ENCODE peak calls at places on chromosome 17, in six cellular contexts. One of them, this sample, is unnamed.

GRCh38 chr17:21360048-21360447 is 16.1 kb upstream of the KCNJ12 start:
- DNase-seq in GOT3: no peak
- DNase-seq in H54: no peak
- DNase-seq in globus pallidus: no peak
- DNase-seq in mucosa of descending colon: peak
- DNase-seq in Calu3: no peak
- DNase-seq in this sample: no peak

GRCh38 chr17:79777166-79777843 is 643 bp upstream of the CBX2 start:
- DNase-seq in GOT3: no peak
- DNase-seq in H54: peak
- DNase-seq in globus pallidus: peak
- DNase-seq in mucosa of descending colon: no peak
- DNase-seq in Calu3: peak
- DNase-seq in this sample: peak

GRCh38 chr17:50090971-50091950 is 3.9 kb upstream of the PDK2 start:
- DNase-seq in GOT3: no peak
- DNase-seq in H54: no peak
- DNase-seq in globus pallidus: no peak
- DNase-seq in mucosa of descending colon: peak
- DNase-seq in Calu3: no peak
- DNase-seq in this sample: no peak

GRCh38 chr17:70525976-70526375 is 356.6 kb downstream of the KCNJ2 start:
- DNase-seq in GOT3: no peak
- DNase-seq in H54: no peak
- DNase-seq in globus pallidus: no peak
- DNase-seq in mucosa of descending colon: no peak
- DNase-seq in Calu3: no peak
- DNase-seq in this sample: no peak

GRCh38 chr17:6627019-6627418 is 13.5 kb downstream of the KIAA0753 start:
- DNase-seq in GOT3: no peak
- DNase-seq in H54: no peak
- DNase-seq in globus pallidus: no peak
- DNase-seq in mucosa of descending colon: no peak
- DNase-seq in Calu3: no peak
- DNase-seq in this sample: no peak

GRCh38 chr17:50170662-50171370 is 5.0 kb downstream of the SGCA start:
- DNase-seq in GOT3: no peak
- DNase-seq in H54: no peak
- DNase-seq in globus pallidus: no peak
- DNase-seq in mucosa of descending colon: peak
- DNase-seq in Calu3: peak
- DNase-seq in this sample: no peak

GRCh38 chr17:39929657-39930407 is 2.3 kb downstream of the LRRC3C start:
- DNase-seq in GOT3: no peak
- DNase-seq in H54: peak
- DNase-seq in globus pallidus: no peak
- DNase-seq in mucosa of descending colon: no peak
- DNase-seq in Calu3: peak
- DNase-seq in this sample: peak

GRCh38 chr17:78176548-78177025 is 8.2 kb downstream of the SYNGR2 start:
- DNase-seq in GOT3: no peak
- DNase-seq in H54: no peak
- DNase-seq in globus pallidus: no peak
- DNase-seq in mucosa of descending colon: peak
- DNase-seq in Calu3: no peak
- DNase-seq in this sample: peak

GRCh38 chr17:36645358-36645757 is 44.0 kb downstream of the MRM1 start:
- DNase-seq in GOT3: no peak
- DNase-seq in H54: no peak
- DNase-seq in globus pallidus: no peak
- DNase-seq in mucosa of descending colon: no peak
- DNase-seq in Calu3: no peak
- DNase-seq in this sample: no peak

GRCh38 chr17:9224485-9224884 is 203.2 kb downstream of the NTN1 start:
- DNase-seq in GOT3: no peak
- DNase-seq in H54: no peak
- DNase-seq in globus pallidus: no peak
- DNase-seq in mucosa of descending colon: peak
- DNase-seq in Calu3: no peak
- DNase-seq in this sample: no peak

GRCh38 chr17:19012171-19013080 is 7.9 kb upstream of the FAM83G start:
- DNase-seq in GOT3: no peak
- DNase-seq in H54: no peak
- DNase-seq in globus pallidus: no peak
- DNase-seq in mucosa of descending colon: peak
- DNase-seq in Calu3: no peak
- DNase-seq in this sample: no peak

GRCh38 chr17:7133424-7133823 is 18.8 kb upstream of the ASGR2 start:
- DNase-seq in GOT3: no peak
- DNase-seq in H54: no peak
- DNase-seq in globus pallidus: no peak
- DNase-seq in mucosa of descending colon: no peak
- DNase-seq in Calu3: no peak
- DNase-seq in this sample: peak

GRCh38 chr17:49076575-49077384 is 55.8 kb upstream of the B4GALNT2 start:
- DNase-seq in GOT3: no peak
- DNase-seq in H54: peak
- DNase-seq in globus pallidus: no peak
- DNase-seq in mucosa of descending colon: no peak
- DNase-seq in Calu3: no peak
- DNase-seq in this sample: peak

GRCh38 chr17:65130829-65131228 is 6.3 kb upstream of the RGS9 start:
- DNase-seq in GOT3: no peak
- DNase-seq in H54: no peak
- DNase-seq in globus pallidus: no peak
- DNase-seq in mucosa of descending colon: no peak
- DNase-seq in Calu3: no peak
- DNase-seq in this sample: no peak

GRCh38 chr17:17669851-17670232 is 11.4 kb upstream of the RAI1 start:
- DNase-seq in GOT3: no peak
- DNase-seq in H54: no peak
- DNase-seq in globus pallidus: no peak
- DNase-seq in mucosa of descending colon: no peak
- DNase-seq in Calu3: no peak
- DNase-seq in this sample: no peak

GRCh38 chr17:57588086-57588485 is 157.0 kb downstream of the CCDC182 start:
- DNase-seq in GOT3: no peak
- DNase-seq in H54: no peak
- DNase-seq in globus pallidus: no peak
- DNase-seq in mucosa of descending colon: no peak
- DNase-seq in Calu3: no peak
- DNase-seq in this sample: peak

GRCh38 chr17:28667870-28668269 is 5.9 kb downstream of the SUPT6H start:
- DNase-seq in GOT3: no peak
- DNase-seq in H54: no peak
- DNase-seq in globus pallidus: no peak
- DNase-seq in mucosa of descending colon: no peak
- DNase-seq in Calu3: no peak
- DNase-seq in this sample: no peak

GRCh38 chr17:50919321-50920040 is 53.3 kb upstream of the TOB1 start:
- DNase-seq in GOT3: peak
- DNase-seq in H54: peak
- DNase-seq in globus pallidus: peak
- DNase-seq in mucosa of descending colon: peak
- DNase-seq in Calu3: peak
- DNase-seq in this sample: peak

GRCh38 chr17:82400830-82401229 is 17.3 kb upstream of the HEXD start:
- DNase-seq in GOT3: no peak
- DNase-seq in H54: no peak
- DNase-seq in globus pallidus: peak
- DNase-seq in mucosa of descending colon: peak
- DNase-seq in Calu3: no peak
- DNase-seq in this sample: no peak

GRCh38 chr17:6524520-6524919 is 31.8 kb downstream of the PITPNM3 start:
- DNase-seq in GOT3: no peak
- DNase-seq in H54: peak
- DNase-seq in globus pallidus: no peak
- DNase-seq in mucosa of descending colon: no peak
- DNase-seq in Calu3: no peak
- DNase-seq in this sample: no peak

GRCh38 chr17:34099859-34100258 is 155.2 kb upstream of the CCL2 start:
- DNase-seq in GOT3: no peak
- DNase-seq in H54: no peak
- DNase-seq in globus pallidus: no peak
- DNase-seq in mucosa of descending colon: no peak
- DNase-seq in Calu3: no peak
- DNase-seq in this sample: no peak

GRCh38 chr17:17353625-17354484 is 50.7 kb downstream of the NT5M start:
- DNase-seq in GOT3: no peak
- DNase-seq in H54: no peak
- DNase-seq in globus pallidus: no peak
- DNase-seq in mucosa of descending colon: no peak
- DNase-seq in Calu3: no peak
- DNase-seq in this sample: no peak

GRCh38 chr17:77330602-77331081 is 189.9 kb downstream of the SEC14L1 start:
- DNase-seq in GOT3: no peak
- DNase-seq in H54: no peak
- DNase-seq in globus pallidus: no peak
- DNase-seq in mucosa of descending colon: peak
- DNase-seq in Calu3: no peak
- DNase-seq in this sample: no peak

GRCh38 chr17:73695035-73695738 is 50.9 kb upstream of the SDK2 start:
- DNase-seq in GOT3: no peak
- DNase-seq in H54: no peak
- DNase-seq in globus pallidus: no peak
- DNase-seq in mucosa of descending colon: no peak
- DNase-seq in Calu3: no peak
- DNase-seq in this sample: no peak

GRCh38 chr17:65436871-65437270 is 124.6 kb downstream of the AXIN2 start:
- DNase-seq in GOT3: no peak
- DNase-seq in H54: no peak
- DNase-seq in globus pallidus: no peak
- DNase-seq in mucosa of descending colon: no peak
- DNase-seq in Calu3: no peak
- DNase-seq in this sample: no peak

GRCh38 chr17:2954898-2955445 is 108.4 kb downstream of the OR1D5 start:
- DNase-seq in GOT3: no peak
- DNase-seq in H54: peak
- DNase-seq in globus pallidus: no peak
- DNase-seq in mucosa of descending colon: no peak
- DNase-seq in Calu3: peak
- DNase-seq in this sample: peak

GRCh38 chr17:60422162-60422665 is at the start of gene CHCT1:
- DNase-seq in GOT3: no peak
- DNase-seq in H54: no peak
- DNase-seq in globus pallidus: no peak
- DNase-seq in mucosa of descending colon: no peak
- DNase-seq in Calu3: no peak
- DNase-seq in this sample: no peak

GRCh38 chr17:3989156-3989886 is 25.1 kb upstream of the ATP2A3 start:
- DNase-seq in GOT3: no peak
- DNase-seq in H54: no peak
- DNase-seq in globus pallidus: no peak
- DNase-seq in mucosa of descending colon: no peak
- DNase-seq in Calu3: no peak
- DNase-seq in this sample: no peak

GRCh38 chr17:81577278-81578000 is 25.3 kb upstream of the FAAP100 start:
- DNase-seq in GOT3: no peak
- DNase-seq in H54: no peak
- DNase-seq in globus pallidus: no peak
- DNase-seq in mucosa of descending colon: no peak
- DNase-seq in Calu3: peak
- DNase-seq in this sample: no peak

GRCh38 chr17:29155235-29155965 is 24.8 kb downstream of the MYO18A start:
- DNase-seq in GOT3: no peak
- DNase-seq in H54: peak
- DNase-seq in globus pallidus: no peak
- DNase-seq in mucosa of descending colon: peak
- DNase-seq in Calu3: peak
- DNase-seq in this sample: peak

GRCh38 chr17:17538417-17539391 is 42.5 kb upstream of the RASD1 start:
- DNase-seq in GOT3: no peak
- DNase-seq in H54: no peak
- DNase-seq in globus pallidus: no peak
- DNase-seq in mucosa of descending colon: no peak
- DNase-seq in Calu3: peak
- DNase-seq in this sample: no peak

GRCh38 chr17:2394775-2395191 is 6.1 kb downstream of the MNT start:
- DNase-seq in GOT3: no peak
- DNase-seq in H54: no peak
- DNase-seq in globus pallidus: no peak
- DNase-seq in mucosa of descending colon: no peak
- DNase-seq in Calu3: no peak
- DNase-seq in this sample: no peak

GRCh38 chr17:69714659-69715058 is 300.2 kb downstream of the MAP2K6 start:
- DNase-seq in GOT3: no peak
- DNase-seq in H54: no peak
- DNase-seq in globus pallidus: no peak
- DNase-seq in mucosa of descending colon: no peak
- DNase-seq in Calu3: no peak
- DNase-seq in this sample: no peak

GRCh38 chr17:52159159-52159809 is 770 bp upstream of the CA10 start:
- DNase-seq in GOT3: no peak
- DNase-seq in H54: no peak
- DNase-seq in globus pallidus: no peak
- DNase-seq in mucosa of descending colon: no peak
- DNase-seq in Calu3: no peak
- DNase-seq in this sample: no peak

GRCh38 chr17:76492989-76493501 is 8.2 kb downstream of the RHBDF2 start:
- DNase-seq in GOT3: no peak
- DNase-seq in H54: peak
- DNase-seq in globus pallidus: peak
- DNase-seq in mucosa of descending colon: peak
- DNase-seq in Calu3: peak
- DNase-seq in this sample: peak

GRCh38 chr17:45345554-45346254 is 28.9 kb upstream of the MAP3K14 start:
- DNase-seq in GOT3: no peak
- DNase-seq in H54: no peak
- DNase-seq in globus pallidus: no peak
- DNase-seq in mucosa of descending colon: no peak
- DNase-seq in Calu3: no peak
- DNase-seq in this sample: peak

GRCh38 chr17:40545660-40546059 is 19.6 kb downstream of the CCR7 start:
- DNase-seq in GOT3: no peak
- DNase-seq in H54: no peak
- DNase-seq in globus pallidus: no peak
- DNase-seq in mucosa of descending colon: peak
- DNase-seq in Calu3: no peak
- DNase-seq in this sample: no peak

GRCh38 chr17:36600936-36601302 is 464 bp upstream of the MRM1 start:
- DNase-seq in GOT3: no peak
- DNase-seq in H54: no peak
- DNase-seq in globus pallidus: no peak
- DNase-seq in mucosa of descending colon: no peak
- DNase-seq in Calu3: no peak
- DNase-seq in this sample: no peak

GRCh38 chr17:8016632-8017424 is 14.4 kb downstream of the GUCY2D start:
- DNase-seq in GOT3: no peak
- DNase-seq in H54: no peak
- DNase-seq in globus pallidus: peak
- DNase-seq in mucosa of descending colon: no peak
- DNase-seq in Calu3: peak
- DNase-seq in this sample: peak

GRCh38 chr17:15285466-15285865 is 20.3 kb upstream of the PMP22 start:
- DNase-seq in GOT3: no peak
- DNase-seq in H54: no peak
- DNase-seq in globus pallidus: no peak
- DNase-seq in mucosa of descending colon: no peak
- DNase-seq in Calu3: no peak
- DNase-seq in this sample: no peak